ENCODE peak calls at places on chromosome X, in five cellular contexts. One of them, this sample, is unnamed.

GRCh38 chrX:2699959-2700358 is 8.9 kb downstream of the CD99 start:
- DNase-seq in HFFc6: no peak
- DNase-seq in neural crest cell: no peak
- DNase-seq in WTC11: no peak
- DNase-seq in fibroblast of mammary gland: no peak
- DNase-seq in this sample: no peak

GRCh38 chrX:103733017-103733416 is 22.3 kb downstream of the TMEM31 start:
- DNase-seq in HFFc6: peak
- DNase-seq in neural crest cell: no peak
- DNase-seq in WTC11: no peak
- DNase-seq in fibroblast of mammary gland: peak
- DNase-seq in this sample: no peak

GRCh38 chrX:153381684-153382532 is 19.2 kb downstream of the PNMA6E start:
- DNase-seq in HFFc6: peak
- DNase-seq in neural crest cell: no peak
- DNase-seq in WTC11: no peak
- DNase-seq in fibroblast of mammary gland: peak
- DNase-seq in this sample: no peak

GRCh38 chrX:87005885-87006284 is 511.7 kb upstream of the KLHL4 start:
- DNase-seq in HFFc6: no peak
- DNase-seq in neural crest cell: no peak
- DNase-seq in WTC11: no peak
- DNase-seq in fibroblast of mammary gland: no peak
- DNase-seq in this sample: no peak

GRCh38 chrX:149371984-149372383 is 133.1 kb downstream of the IDS start:
- DNase-seq in HFFc6: no peak
- DNase-seq in neural crest cell: no peak
- DNase-seq in WTC11: no peak
- DNase-seq in fibroblast of mammary gland: no peak
- DNase-seq in this sample: no peak

GRCh38 chrX:154655786-154656185 is 2.4 kb upstream of the CTAG2 start:
- DNase-seq in HFFc6: no peak
- DNase-seq in neural crest cell: no peak
- DNase-seq in WTC11: no peak
- DNase-seq in fibroblast of mammary gland: no peak
- DNase-seq in this sample: no peak

GRCh38 chrX:96619588-96619987 is 65.1 kb upstream of the DIAPH2 start:
- DNase-seq in HFFc6: peak
- DNase-seq in neural crest cell: no peak
- DNase-seq in WTC11: no peak
- DNase-seq in fibroblast of mammary gland: no peak
- DNase-seq in this sample: no peak

GRCh38 chrX:112223391-112223790 is 140.8 kb upstream of the TRPC5 start:
- DNase-seq in HFFc6: no peak
- DNase-seq in neural crest cell: no peak
- DNase-seq in WTC11: no peak
- DNase-seq in fibroblast of mammary gland: no peak
- DNase-seq in this sample: no peak

GRCh38 chrX:46611658-46612362 is 38.2 kb downstream of the CHST7 start:
- DNase-seq in HFFc6: no peak
- DNase-seq in neural crest cell: no peak
- DNase-seq in WTC11: no peak
- DNase-seq in fibroblast of mammary gland: no peak
- DNase-seq in this sample: no peak

GRCh38 chrX:72299891-72300630 is 5.7 kb downstream of the CITED1 start:
- DNase-seq in HFFc6: no peak
- DNase-seq in neural crest cell: no peak
- DNase-seq in WTC11: no peak
- DNase-seq in fibroblast of mammary gland: no peak
- DNase-seq in this sample: no peak

GRCh38 chrX:26649534-26649933 is 433.6 kb downstream of the MAGEB5 start:
- DNase-seq in HFFc6: no peak
- DNase-seq in neural crest cell: peak
- DNase-seq in WTC11: no peak
- DNase-seq in fibroblast of mammary gland: peak
- DNase-seq in this sample: no peak

GRCh38 chrX:26653050-26653449 is 437.1 kb downstream of the MAGEB5 start:
- DNase-seq in HFFc6: no peak
- DNase-seq in neural crest cell: no peak
- DNase-seq in WTC11: no peak
- DNase-seq in fibroblast of mammary gland: peak
- DNase-seq in this sample: no peak

DNA sequence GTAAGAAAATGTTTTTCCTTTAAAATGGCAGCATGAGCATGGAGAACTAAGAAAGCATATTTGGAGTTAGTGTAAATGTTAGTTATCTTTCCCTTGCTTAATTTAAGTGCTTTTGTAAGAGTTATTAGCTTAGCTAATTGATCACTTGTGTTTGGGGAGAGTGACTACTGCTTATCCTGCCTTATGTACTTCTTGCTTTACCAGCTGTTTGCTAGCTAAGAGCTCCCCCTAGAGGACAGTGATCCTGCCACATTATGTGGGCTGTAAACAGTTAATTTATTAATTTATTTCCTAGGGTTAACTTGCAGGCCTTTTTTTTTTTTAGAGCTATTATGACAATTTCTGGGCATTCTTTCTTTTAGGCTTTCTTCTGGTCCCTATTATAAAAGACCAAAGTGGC is 435.8 kb downstream of the MAGEB5 start:
- DNase-seq in HFFc6: no peak
- DNase-seq in neural crest cell: no peak
- DNase-seq in WTC11: no peak
- DNase-seq in fibroblast of mammary gland: no peak
- DNase-seq in this sample: no peak
- TF ChIP-seq CTCF in HFFc6: no peak
- TF ChIP-seq CTCF in neural crest cell: peak
- TF ChIP-seq CTCF in WTC11: no peak
- TF ChIP-seq CTCF in fibroblast of mammary gland: peak
- TF ChIP-seq CTCF in this sample: no peak

DNA sequence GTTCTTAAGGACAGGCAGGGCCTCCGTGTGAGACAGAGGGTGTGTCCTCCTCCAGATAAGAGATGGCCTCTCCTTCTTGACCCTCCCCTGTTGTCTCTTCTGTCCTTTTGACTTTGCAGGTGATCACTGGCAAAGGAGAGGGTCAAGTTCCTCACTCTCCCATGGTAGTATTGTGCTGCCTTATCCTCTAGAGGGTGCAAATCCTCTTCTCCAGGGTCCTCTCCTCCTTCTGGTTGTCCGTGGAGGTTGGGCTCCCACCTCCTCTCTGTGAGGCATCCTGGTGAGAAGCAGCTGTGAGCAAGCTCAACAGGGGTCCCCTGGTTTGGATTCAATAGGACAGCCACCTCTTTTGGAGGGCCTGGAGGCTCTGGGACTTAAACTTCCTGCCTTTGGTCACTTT is 44.8 kb downstream of the ZNF182 start:
- DNase-seq in HFFc6: no peak
- DNase-seq in neural crest cell: no peak
- DNase-seq in WTC11: no peak
- DNase-seq in fibroblast of mammary gland: peak
- DNase-seq in this sample: no peak
- TF ChIP-seq CTCF in HFFc6: peak
- TF ChIP-seq CTCF in neural crest cell: peak
- TF ChIP-seq CTCF in WTC11: no peak
- TF ChIP-seq CTCF in fibroblast of mammary gland: peak
- TF ChIP-seq CTCF in this sample: no peak

DNA sequence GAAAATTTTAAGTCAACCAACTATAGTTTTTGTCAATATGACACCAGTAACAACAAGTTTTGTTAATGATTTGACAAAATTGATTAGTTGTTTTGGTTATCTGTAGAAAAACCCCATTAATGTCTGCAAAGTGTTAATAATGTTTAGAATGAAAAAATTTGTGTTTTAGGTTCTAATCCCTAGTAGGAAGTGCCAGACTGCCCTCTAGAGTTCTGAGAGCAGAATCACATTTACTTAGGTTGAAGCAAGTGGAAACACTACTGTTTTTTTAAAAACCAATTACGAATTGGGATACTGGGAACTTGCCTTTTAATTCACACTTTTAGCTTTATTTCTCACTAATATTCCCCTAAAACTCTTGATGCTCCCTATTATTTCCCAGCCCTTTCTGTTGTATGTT is 101.1 kb upstream of the CYLC1 start:
- DNase-seq in HFFc6: no peak
- DNase-seq in neural crest cell: no peak
- DNase-seq in WTC11: no peak
- DNase-seq in fibroblast of mammary gland: peak
- DNase-seq in this sample: no peak
- TF ChIP-seq CTCF in HFFc6: no peak
- TF ChIP-seq CTCF in neural crest cell: peak
- TF ChIP-seq CTCF in WTC11: peak
- TF ChIP-seq CTCF in fibroblast of mammary gland: peak
- TF ChIP-seq CTCF in this sample: peak

DNA sequence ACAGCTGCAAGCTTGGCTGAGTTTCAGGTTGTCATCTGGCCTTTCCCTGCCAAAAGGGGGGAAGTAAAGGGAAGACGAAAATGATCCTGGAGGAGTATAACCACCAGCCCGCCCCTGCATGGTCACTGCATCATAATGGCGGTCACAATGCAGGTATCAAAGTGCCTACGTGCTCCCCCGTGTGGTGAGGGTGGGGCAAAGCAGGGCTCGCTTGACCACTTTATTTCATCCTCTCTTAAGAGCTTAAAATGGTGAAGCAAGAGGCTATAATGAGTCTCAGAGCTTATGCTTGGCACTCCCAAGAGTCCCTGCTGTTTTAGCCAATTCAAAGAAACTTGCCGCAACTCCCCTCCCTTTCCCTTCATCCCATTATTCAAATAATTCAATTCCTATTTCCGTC is 105.6 kb downstream of the APOOL start:
- DNase-seq in HFFc6: no peak
- DNase-seq in neural crest cell: no peak
- DNase-seq in WTC11: peak
- DNase-seq in fibroblast of mammary gland: peak
- DNase-seq in this sample: peak
- TF ChIP-seq CTCF in HFFc6: peak
- TF ChIP-seq CTCF in neural crest cell: peak
- TF ChIP-seq CTCF in WTC11: peak
- TF ChIP-seq CTCF in fibroblast of mammary gland: peak
- TF ChIP-seq CTCF in this sample: peak

This sample was measured in glutamatergic neuron.